ENCODE peak calls at places on chromosomes 2 and 18, in five cellular contexts. J is GM12865, F is heart right ventricle, X is right lobe of liver, B is esophagus squamous epithelium. V is an unnamed sample.

GRCh38 chr2:38261569-38262513 is 115.2 kb downstream of the ATL2 start:
- DNase-seq in J (peak), F (no peak), X (no peak), B (no peak), V (no peak)

GRCh38 chr2:5692561-5693287 is 540 bp downstream of the SOX11 start:
- DNase-seq in J (no peak), F (no peak), X (no peak), B (no peak), V (no peak)

GRCh38 chr2:81481994-81482368 is 1177.4 kb upstream of the LRRTM1 start:
- DNase-seq in J (no peak), F (no peak), X (peak), B (no peak), V (no peak)

GRCh38 chr2:235270951-235271350 is 222.9 kb upstream of the AGAP1 start:
- DNase-seq in J (peak), F (no peak), X (no peak), B (no peak), V (peak)

GRCh38 chr18:35049111-35050003 is 8.1 kb downstream of the MAPRE2 start:
- DNase-seq in J (peak), F (no peak), X (no peak), B (no peak), V (no peak)

GRCh38 chr2:241798631-241799521 is 10.1 kb upstream of the NEU4 start:
- DNase-seq in J (no peak), F (no peak), X (no peak), B (no peak), V (no peak)

GRCh38 chr18:67590571-67591141 is 74.1 kb upstream of the DSEL start:
- DNase-seq in J (no peak), F (no peak), X (no peak), B (no peak), V (no peak)

GRCh38 chr2:83022631-83023210 is 1436.4 kb downstream of the SUCLG1 start:
- DNase-seq in J (no peak), F (no peak), X (no peak), B (no peak), V (no peak)

GRCh38 chr2:127094509-127095366 is 12.2 kb downstream of the BIN1 start:
- DNase-seq in J (no peak), F (peak), X (peak), B (no peak), V (no peak)

GRCh38 chr2:25387479-25388449 is 46.0 kb upstream of the DNMT3A start:
- DNase-seq in J (no peak), F (no peak), X (no peak), B (no peak), V (no peak)

GRCh38 chr2:109211324-109211723 is 82.3 kb downstream of the SH3RF3 start:
- DNase-seq in J (no peak), F (no peak), X (no peak), B (no peak), V (no peak)

GRCh38 chr2:61469424-61470121 is 1.3 kb downstream of the USP34 start:
- DNase-seq in J (no peak), F (no peak), X (no peak), B (no peak), V (no peak)

GRCh38 chr18:36736094-36736493 is 92.7 kb downstream of the TPGS2 start:
- DNase-seq in J (no peak), F (no peak), X (no peak), B (no peak), V (no peak)

GRCh38 chr2:15801439-15801838 is 138.9 kb upstream of the MYCN start:
- DNase-seq in J (no peak), F (no peak), X (no peak), B (no peak), V (no peak)

GRCh38 chr2:85145116-85145820 is 12.1 kb downstream of the TCF7L1 start:
- DNase-seq in J (no peak), F (no peak), X (no peak), B (no peak), V (no peak)

GRCh38 chr2:53787255-53787910 is 539 bp downstream of the ERLEC1 start:
- DNase-seq in J (no peak), F (no peak), X (no peak), B (no peak), V (no peak)

GRCh38 chr18:42850174-42850766 is 265.2 kb downstream of the RIT2 start:
- DNase-seq in J (no peak), F (no peak), X (no peak), B (no peak), V (no peak)

GRCh38 chr2:241018051-241018891 is 19.9 kb downstream of the SNED1 start:
- DNase-seq in J (no peak), F (no peak), X (peak), B (no peak), V (no peak)

GRCh38 chr18:23406271-23406787 is 46.8 kb upstream of the RIOK3 start:
- DNase-seq in J (no peak), F (no peak), X (no peak), B (no peak), V (no peak)

GRCh38 chr2:55843096-55843991 is 80.2 kb downstream of the EFEMP1 start:
- DNase-seq in J (no peak), F (no peak), X (no peak), B (no peak), V (peak)

GRCh38 chr18:55433688-55434087 is 154.3 kb downstream of the TCF4 start:
- DNase-seq in J (no peak), F (no peak), X (no peak), B (no peak), V (no peak)

GRCh38 chr18:32383040-32383819 is 87.5 kb downstream of the GAREM1 start:
- DNase-seq in J (no peak), F (no peak), X (no peak), B (no peak), V (peak)

GRCh38 chr2:85724731-85725181 is 29.0 kb upstream of the ATOH8 start:
- DNase-seq in J (no peak), F (no peak), X (no peak), B (no peak), V (no peak)

GRCh38 chr2:161522796-161523195 is 101.4 kb upstream of the SLC4A10 start:
- DNase-seq in J (no peak), F (no peak), X (no peak), B (no peak), V (no peak)

GRCh38 chr18:41761329-41762028 is 193.6 kb upstream of the PIK3C3 start:
- DNase-seq in J (no peak), F (no peak), X (no peak), B (no peak), V (peak)

GRCh38 chr2:12099374-12099773 is 352.9 kb downstream of the LPIN1 start:
- DNase-seq in J (no peak), F (no peak), X (peak), B (no peak), V (no peak)

GRCh38 chr2:204268971-204269370 is 276.3 kb upstream of the PARD3B start:
- DNase-seq in J (no peak), F (no peak), X (no peak), B (no peak), V (no peak)

GRCh38 chr2:115910270-115910669 is 1467.8 kb downstream of the DPP10 start:
- DNase-seq in J (no peak), F (no peak), X (no peak), B (no peak), V (no peak)

GRCh38 chr2:132715986-132716385 is 46.0 kb upstream of the LYPD1 start:
- DNase-seq in J (no peak), F (no peak), X (no peak), B (no peak), V (no peak)

GRCh38 chr2:200426754-200427153 is 83.1 kb downstream of the KCTD18 start:
- DNase-seq in J (peak), F (no peak), X (no peak), B (no peak), V (no peak)

GRCh38 chr18:9684901-9685738 is 23.0 kb upstream of the RAB31 start:
- DNase-seq in J (peak), F (peak), X (no peak), B (no peak), V (peak)

DNA sequence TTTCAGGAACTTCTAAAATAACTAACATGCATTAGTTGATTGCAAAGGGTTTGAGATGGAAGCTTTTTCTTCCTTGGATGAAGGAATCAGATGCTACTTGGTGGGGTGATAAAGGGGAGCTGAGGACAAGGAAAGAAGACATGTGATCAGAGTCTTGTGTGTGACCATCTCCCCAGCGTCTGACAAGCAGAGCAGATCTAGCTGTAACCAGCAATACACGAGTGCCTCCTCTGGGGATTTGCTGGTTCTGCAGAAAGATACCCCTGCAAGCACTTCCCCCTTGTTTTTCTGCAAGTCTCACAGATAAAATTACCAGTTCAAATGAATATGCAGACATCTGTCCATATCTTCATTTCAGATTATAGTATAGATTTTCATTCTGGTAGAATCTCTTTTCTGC is 2.7 kb downstream of the CDH7 start:
- DNase-seq in J (peak), F (no peak), X (no peak), B (no peak), V (no peak)
- H3K4me3 ChIP-seq in J (no peak), F (no peak), X (no peak), B (no peak), V (no peak)

GRCh38 chr2:63159262-63159661 is 108.6 kb downstream of the OTX1 start:
- DNase-seq in J (no peak), F (no peak), X (no peak), B (no peak), V (no peak)

DNA sequence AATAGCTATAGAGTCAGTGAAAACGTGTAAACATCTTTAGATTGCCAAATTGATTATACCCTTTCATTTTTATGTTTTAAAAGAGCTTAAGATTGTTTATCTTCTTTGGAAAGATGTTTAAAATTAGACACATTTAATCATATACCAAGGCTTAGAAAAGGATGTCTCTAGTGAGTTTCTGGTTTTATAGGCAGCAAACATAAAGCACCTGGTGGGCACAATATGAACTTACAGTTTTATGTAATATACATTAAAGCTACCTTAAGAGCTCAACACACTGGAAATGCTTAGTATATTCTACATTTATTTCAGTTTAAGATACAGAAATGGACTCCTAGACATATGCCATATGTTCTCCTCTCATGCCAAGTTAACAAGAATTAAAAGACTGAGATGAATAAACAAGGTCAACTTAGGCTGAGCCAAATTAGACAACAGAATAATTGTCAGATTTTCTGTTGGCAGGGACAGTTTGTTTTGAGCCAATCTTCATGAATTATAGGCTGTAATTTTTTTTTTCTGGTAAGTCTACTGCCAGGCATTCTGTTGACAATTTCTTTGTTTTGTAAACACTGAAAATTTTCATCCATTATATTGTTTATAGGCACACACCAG is 112.7 kb downstream of the OTX1 start:
- DNase-seq in J (no peak), F (no peak), X (no peak), B (no peak), V (no peak)
- TF ChIP-seq CTCF in J (no peak), F (no peak), X (no peak), B (no peak), V (no peak)

GRCh38 chr2:196591621-196592022 is 47.9 kb upstream of the CCDC150 start:
- DNase-seq in J (no peak), F (no peak), X (no peak), B (no peak), V (no peak)

GRCh38 chr2:196594158-196594557 is 45.4 kb upstream of the CCDC150 start:
- DNase-seq in J (no peak), F (no peak), X (no peak), B (no peak), V (no peak)

GRCh38 chr2:196591004-196591403 is 48.5 kb upstream of the CCDC150 start:
- DNase-seq in J (no peak), F (no peak), X (no peak), B (no peak), V (no peak)

GRCh38 chr2:196592912-196593881 is 46.3 kb upstream of the CCDC150 start:
- DNase-seq in J (peak), F (peak), X (peak), B (no peak), V (no peak)

GRCh38 chr2:196592331-196592911 is 47.1 kb upstream of the CCDC150 start:
- DNase-seq in J (no peak), F (peak), X (peak), B (no peak), V (no peak)
- H3K4me3 ChIP-seq in J (peak), F (peak), X (peak), B (peak), V (peak)

DNA sequence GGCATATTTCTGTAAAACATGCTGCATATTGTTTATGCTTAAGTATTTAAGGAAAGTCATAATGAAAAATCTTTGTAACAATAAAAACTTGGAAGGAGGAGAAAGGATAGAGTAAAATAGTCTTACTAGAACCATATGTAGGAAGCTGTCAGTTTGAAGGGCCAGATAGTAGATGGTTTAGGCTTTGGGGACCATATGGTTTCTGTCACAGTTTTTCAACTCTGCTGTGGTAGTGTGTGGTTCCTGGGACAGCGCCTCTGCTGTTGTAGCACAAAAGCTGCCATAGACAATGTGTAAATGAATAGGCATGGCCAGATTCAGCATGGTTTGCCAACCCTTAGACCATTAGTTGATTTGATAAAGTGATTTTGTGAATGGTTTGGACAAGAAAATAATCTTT is 75.5 kb downstream of the SLC39A10 start:
- DNase-seq in J (no peak), F (no peak), X (no peak), B (no peak), V (no peak)
- TF ChIP-seq CTCF in J (no peak), F (no peak), X (no peak), B (no peak), V (no peak)

V was measured in BJ.